ENCODE peak calls at places on chromosomes 13 and 19, in eight cellular contexts. G is astrocyte of the spinal cord; Q is fibroblast of pulmonary artery; T is RWPE1; B is thoracic aorta; Y is CD8-positive, alpha-beta T cell; F is AG09319; S is esophagus squamous epithelium. Z is an unnamed sample.

GRCh38 chr19:17389957-17390664 is 3.9 kb downstream of the CCDC194 start:
- DNase-seq in G (no peak), Q (no peak), T (no peak), B (no peak), Y (peak), F (no peak), S (no peak), Z (no peak)

GRCh38 chr19:21432590-21432989 is 35.7 kb downstream of the ZNF493 start:
- DNase-seq in G (no peak), Q (no peak), T (no peak), B (no peak), Y (no peak), F (no peak), S (no peak), Z (no peak)

GRCh38 chr19:41866284-41866683 is 6.2 kb downstream of the RPS19 start:
- DNase-seq in G (no peak), Q (no peak), T (no peak), B (no peak), Y (no peak), F (no peak), S (no peak), Z (no peak)

GRCh38 chr19:38417146-38417543 is 8.9 kb downstream of the RASGRP4 start:
- DNase-seq in G (no peak), Q (no peak), T (no peak), B (no peak), Y (no peak), F (no peak), S (no peak), Z (no peak)

GRCh38 chr13:59691501-59692066 is 472.1 kb downstream of the DIAPH3 start:
- DNase-seq in G (no peak), Q (no peak), T (no peak), B (no peak), Y (no peak), F (peak), S (no peak), Z (no peak)

GRCh38 chr13:94239135-94239534 is 240.3 kb downstream of the DCT start:
- DNase-seq in G (peak), Q (peak), T (no peak), B (no peak), Y (no peak), F (no peak), S (no peak), Z (no peak)

GRCh38 chr19:11624064-11624463 is 26.8 kb downstream of the ZNF627 start:
- DNase-seq in G (peak), Q (peak), T (no peak), B (no peak), Y (no peak), F (no peak), S (no peak), Z (no peak)

GRCh38 chr13:51645154-51645650 is 60.9 kb downstream of the WDFY2 start:
- DNase-seq in G (peak), Q (peak), T (peak), B (no peak), Y (peak), F (peak), S (no peak), Z (peak)

GRCh38 chr19:29817316-29817715 is 5.5 kb downstream of the CCNE1 start:
- DNase-seq in G (no peak), Q (no peak), T (no peak), B (no peak), Y (no peak), F (no peak), S (no peak), Z (no peak)

GRCh38 chr19:3725640-3726310 is 17.6 kb downstream of the TJP3 start:
- DNase-seq in G (no peak), Q (no peak), T (no peak), B (no peak), Y (no peak), F (no peak), S (no peak), Z (no peak)

GRCh38 chr19:17447704-17448189 is 721 bp downstream of the TMEM221 start:
- DNase-seq in G (no peak), Q (no peak), T (no peak), B (no peak), Y (no peak), F (no peak), S (no peak), Z (peak)

GRCh38 chr19:40756502-40757110 is 5.6 kb downstream of the SNRPA start:
- DNase-seq in G (no peak), Q (no peak), T (peak), B (no peak), Y (peak), F (no peak), S (no peak), Z (no peak)

GRCh38 chr19:5880604-5881078 is 10.3 kb upstream of the FUT5 start:
- DNase-seq in G (peak), Q (peak), T (peak), B (no peak), Y (no peak), F (no peak), S (no peak), Z (no peak)

GRCh38 chr13:44437356-44438233 is 64.0 kb downstream of the SERP2 start:
- DNase-seq in G (peak), Q (peak), T (no peak), B (no peak), Y (no peak), F (no peak), S (no peak), Z (peak)

GRCh38 chr13:51733656-51734334 is 70.2 kb downstream of the DHRS12 start:
- DNase-seq in G (no peak), Q (no peak), T (peak), B (no peak), Y (no peak), F (no peak), S (no peak), Z (no peak)

GRCh38 chr19:6802336-6803035 is 30.0 kb downstream of the VAV1 start:
- DNase-seq in G (no peak), Q (no peak), T (no peak), B (no peak), Y (peak), F (no peak), S (peak), Z (peak)

GRCh38 chr19:50777261-50777660 is 7.0 kb downstream of the GPR32 start:
- DNase-seq in G (no peak), Q (no peak), T (no peak), B (no peak), Y (no peak), F (no peak), S (no peak), Z (no peak)

GRCh38 chr19:11345122-11345752 is 831 bp downstream of the TMEM205 start:
- DNase-seq in G (no peak), Q (no peak), T (no peak), B (no peak), Y (no peak), F (no peak), S (no peak), Z (peak)

GRCh38 chr13:95267662-95268369 is 33.4 kb downstream of the ABCC4 start:
- DNase-seq in G (peak), Q (peak), T (peak), B (no peak), Y (no peak), F (no peak), S (no peak), Z (no peak)

GRCh38 chr19:35404879-35405622 is 34.2 kb downstream of the GPR42 start:
- DNase-seq in G (peak), Q (peak), T (peak), B (peak), Y (no peak), F (peak), S (no peak), Z (peak)

GRCh38 chr13:28471408-28471807 is 23.5 kb downstream of the FLT1 start:
- DNase-seq in G (no peak), Q (no peak), T (no peak), B (no peak), Y (no peak), F (no peak), S (no peak), Z (no peak)

GRCh38 chr13:28469316-28469715 is 25.6 kb downstream of the FLT1 start:
- DNase-seq in G (no peak), Q (no peak), T (no peak), B (no peak), Y (no peak), F (no peak), S (no peak), Z (no peak)

GRCh38 chr13:28468520-28468915 is 26.4 kb downstream of the FLT1 start:
- DNase-seq in G (no peak), Q (no peak), T (no peak), B (no peak), Y (no peak), F (no peak), S (no peak), Z (no peak)

GRCh38 chr13:28467886-28468519 is 26.9 kb downstream of the FLT1 start:
- DNase-seq in G (no peak), Q (no peak), T (no peak), B (no peak), Y (no peak), F (no peak), S (no peak), Z (peak)

DNA sequence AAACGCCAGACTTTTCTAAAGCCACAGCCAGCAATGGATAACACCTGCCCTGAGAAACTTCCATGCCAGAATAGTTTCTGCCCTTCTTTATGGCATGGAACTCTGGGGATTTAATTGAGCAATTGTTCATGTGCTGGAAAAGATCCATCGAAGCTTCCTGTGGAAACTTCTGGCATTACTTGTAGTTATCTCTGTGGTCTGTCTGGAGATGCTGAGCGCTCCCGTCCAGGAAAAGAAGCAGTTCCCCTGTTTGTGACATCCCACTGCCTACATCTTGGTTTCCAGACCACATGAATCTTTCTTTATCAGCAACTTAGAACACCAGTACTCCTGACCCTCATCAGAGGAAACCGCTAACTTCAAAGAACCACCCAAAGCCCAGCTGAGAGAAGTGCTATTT is 24.6 kb downstream of the FLT1 start:
- DNase-seq in G (no peak), Q (peak), T (no peak), B (no peak), Y (no peak), F (no peak), S (no peak), Z (no peak)
- TF ChIP-seq CTCF in G (no peak), Q (no peak), T (no peak), B (no peak), Y (no peak), F (no peak), S (no peak), Z (no peak)

GRCh38 chr19:33234092-33234491 is 8.4 kb upstream of the SLC7A10 start:
- DNase-seq in G (no peak), Q (no peak), T (no peak), B (no peak), Y (no peak), F (no peak), S (no peak), Z (no peak)

GRCh38 chr19:33235996-33236350 is 10.3 kb upstream of the SLC7A10 start:
- DNase-seq in G (no peak), Q (no peak), T (no peak), B (no peak), Y (no peak), F (no peak), S (no peak), Z (no peak)

GRCh38 chr19:33234736-33235135 is 9.1 kb upstream of the SLC7A10 start:
- DNase-seq in G (no peak), Q (no peak), T (no peak), B (no peak), Y (no peak), F (no peak), S (no peak), Z (no peak)

GRCh38 chr19:33236696-33237390 is 11.2 kb upstream of the SLC7A10 start:
- DNase-seq in G (no peak), Q (no peak), T (no peak), B (no peak), Y (no peak), F (no peak), S (no peak), Z (no peak)

GRCh38 chr19:33235269-33235995 is 9.8 kb upstream of the SLC7A10 start:
- DNase-seq in G (peak), Q (peak), T (peak), B (peak), Y (peak), F (peak), S (no peak), Z (peak)
- TF ChIP-seq CTCF in G (peak), Q (peak), T (peak), B (peak), Y (peak), F (peak), S (peak), Z (peak)

DNA sequence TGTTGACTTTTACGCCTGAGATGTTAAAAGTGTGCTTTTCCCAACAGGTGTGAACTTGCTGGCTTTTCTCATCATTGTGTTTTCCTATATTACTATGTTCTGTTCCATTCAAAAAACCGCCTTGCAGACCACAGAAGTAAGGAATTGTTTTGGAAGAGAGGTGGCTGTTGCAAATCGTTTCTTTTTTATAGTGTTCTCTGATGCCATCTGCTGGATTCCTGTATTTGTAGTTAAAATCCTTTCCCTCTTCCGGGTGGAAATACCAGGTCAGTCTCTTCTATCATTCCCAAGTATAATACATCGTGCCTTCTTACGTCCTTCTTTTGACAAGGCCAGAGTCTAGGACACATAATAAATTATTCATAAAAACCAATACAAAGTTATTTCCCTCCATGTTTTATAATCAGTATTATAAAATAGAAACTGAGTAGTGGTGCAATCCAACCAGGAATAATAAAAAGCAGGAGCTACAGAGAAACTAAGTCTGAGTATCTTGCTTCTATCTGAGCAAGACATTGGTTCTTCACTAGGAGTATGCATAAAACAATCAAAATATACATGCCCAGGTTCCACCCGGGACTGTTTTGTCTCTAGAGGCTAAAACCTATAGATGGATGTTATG is 57.9 kb downstream of the RXFP2 start:
- DNase-seq in G (peak), Q (peak), T (peak), B (no peak), Y (no peak), F (no peak), S (no peak), Z (no peak)
- TF ChIP-seq CTCF in G (peak), Q (peak), T (peak), B (peak), Y (no peak), F (peak), S (peak), Z (no peak)

GRCh38 chr19:48814895-48815294 is 4.1 kb upstream of the BCAT2 start:
- DNase-seq in G (no peak), Q (no peak), T (no peak), B (no peak), Y (no peak), F (no peak), S (no peak), Z (no peak)

GRCh38 chr19:48815870-48816501 is 5.2 kb upstream of the BCAT2 start:
- DNase-seq in G (no peak), Q (no peak), T (no peak), B (no peak), Y (no peak), F (no peak), S (no peak), Z (peak)

GRCh38 chr19:48813123-48813911 is 2.5 kb upstream of the BCAT2 start:
- DNase-seq in G (no peak), Q (no peak), T (no peak), B (no peak), Y (no peak), F (no peak), S (no peak), Z (peak)

GRCh38 chr19:48810151-48810550 is 678 bp downstream of the BCAT2 start:
- DNase-seq in G (no peak), Q (no peak), T (no peak), B (no peak), Y (no peak), F (no peak), S (no peak), Z (peak)

GRCh38 chr19:48812094-48812929 is 1.5 kb upstream of the BCAT2 start:
- DNase-seq in G (peak), Q (peak), T (peak), B (peak), Y (peak), F (no peak), S (peak), Z (peak)
- TF ChIP-seq CTCF in G (no peak), Q (no peak), T (no peak), B (no peak), Y (no peak), F (no peak), S (no peak), Z (no peak)

GRCh38 chr13:97912139-97912535 is 41.3 kb upstream of the IPO5 start:
- DNase-seq in G (no peak), Q (no peak), T (no peak), B (no peak), Y (no peak), F (no peak), S (no peak), Z (no peak)

GRCh38 chr13:97913206-97913605 is 40.3 kb upstream of the IPO5 start:
- DNase-seq in G (no peak), Q (no peak), T (no peak), B (no peak), Y (no peak), F (no peak), S (no peak), Z (no peak)

GRCh38 chr13:97914537-97914936 is 38.9 kb upstream of the IPO5 start:
- DNase-seq in G (peak), Q (no peak), T (no peak), B (no peak), Y (no peak), F (no peak), S (no peak), Z (no peak)

DNA sequence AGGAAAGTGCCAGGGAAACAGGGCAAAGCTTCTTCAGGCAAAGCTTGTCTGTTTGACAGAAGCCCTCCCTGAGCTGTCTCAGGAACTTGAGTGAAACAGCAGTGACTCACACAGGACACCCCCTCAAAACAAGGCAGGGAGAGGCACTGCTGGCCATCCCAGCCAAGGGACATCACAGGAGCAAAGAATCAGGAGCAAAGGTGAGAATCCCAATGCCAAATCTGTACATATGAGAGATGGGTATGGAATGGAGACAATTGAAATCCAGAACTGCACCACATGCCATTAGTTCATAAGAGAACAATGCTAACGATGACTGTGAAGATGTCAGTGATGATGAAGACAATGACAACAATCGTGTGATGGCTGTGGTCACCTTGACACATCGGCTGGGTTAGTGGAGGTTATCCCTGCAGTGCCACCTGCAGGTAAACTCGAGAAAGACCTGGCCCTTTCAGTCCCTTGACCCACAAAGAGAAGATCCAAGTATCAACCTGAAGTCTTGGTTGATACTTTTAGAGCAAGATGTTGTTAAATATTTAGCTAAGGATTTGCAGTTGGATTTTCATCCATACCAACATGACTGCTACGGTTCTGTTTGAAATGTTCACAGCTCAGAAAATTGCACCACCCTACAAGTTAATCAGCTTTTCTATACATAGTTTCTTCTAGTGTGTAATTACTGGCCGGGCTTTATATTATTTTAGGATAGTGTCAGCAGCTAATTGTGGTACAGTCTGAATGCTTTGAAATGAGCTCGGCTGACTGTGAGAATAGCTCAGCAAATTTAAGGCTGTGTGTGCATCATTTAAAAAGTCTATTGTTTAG is 42.0 kb upstream of the IPO5 start:
- DNase-seq in G (peak), Q (no peak), T (no peak), B (no peak), Y (no peak), F (no peak), S (no peak), Z (peak)
- TF ChIP-seq CTCF in G (peak), Q (peak), T (no peak), B (no peak), Y (no peak), F (peak), S (no peak), Z (peak)

DNA sequence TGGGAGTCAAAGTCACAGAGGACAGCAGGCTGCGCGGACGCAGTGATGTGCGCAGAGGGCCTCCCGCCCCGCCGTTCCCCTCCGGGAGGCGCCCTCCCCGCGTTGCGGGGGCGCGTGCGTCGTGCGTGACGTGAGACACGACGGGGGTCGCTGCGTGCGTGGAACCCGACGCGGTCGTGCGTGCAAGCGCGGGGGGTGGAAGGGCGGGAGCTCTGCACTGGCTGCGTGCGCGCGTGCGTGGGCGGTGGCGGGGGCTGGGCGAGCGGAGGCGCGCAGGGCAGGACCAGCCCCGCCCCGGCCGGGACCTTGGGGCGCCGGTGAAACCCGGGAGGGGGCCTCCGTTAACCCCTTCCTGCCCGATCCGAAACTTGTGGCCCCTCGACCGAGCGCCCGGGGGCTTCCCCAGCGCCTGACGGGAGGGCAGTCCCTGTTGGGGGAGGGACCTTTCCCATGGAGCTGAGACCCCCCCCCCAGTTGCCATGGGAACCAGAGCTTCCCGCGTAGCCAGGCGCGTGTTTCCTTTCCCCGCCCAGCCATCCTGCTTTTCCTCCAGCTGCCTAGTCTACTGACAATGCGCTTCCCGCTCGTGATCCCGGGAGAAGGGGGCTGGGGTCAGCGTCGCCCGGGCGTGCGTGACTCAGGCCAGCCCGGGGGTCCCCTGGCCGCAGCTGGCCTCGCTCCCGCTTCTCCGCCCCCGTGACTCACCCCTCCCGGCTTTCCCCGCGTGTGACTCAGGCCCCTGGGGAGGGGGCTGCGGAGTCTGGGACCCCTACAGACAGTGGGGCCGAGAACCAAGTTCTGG is 7.3 kb upstream of the HOOK2 start:
- DNase-seq in G (peak), Q (peak), T (peak), B (no peak), Y (peak), F (peak), S (peak), Z (peak)
- TF ChIP-seq CTCF in G (peak), Q (no peak), T (no peak), B (peak), Y (no peak), F (no peak), S (no peak), Z (no peak)

GRCh38 chr13:113958373-113958772 is 15.5 kb downstream of the C13orf46 start:
- DNase-seq in G (no peak), Q (no peak), T (no peak), B (no peak), Y (no peak), F (no peak), S (no peak), Z (no peak)
- TF ChIP-seq CTCF in G (no peak), Q (no peak), T (no peak), B (no peak), Y (no peak), F (no peak), S (no peak), Z (no peak)

Z was measured in GM20000.